ENCODE peak calls at places on chromosomes 13 and 19, in eight cellular contexts. L is IMR-90, C is heart left ventricle, G is A549, M is body of pancreas, E is breast epithelium, A is tibial nerve, B is right lobe of liver. O is an unnamed sample.

GRCh38 chr13:45167611-45168554 is 33.0 kb downstream of the KCTD4 start:
- DNase-seq in L (no peak), C (no peak), G (peak), M (peak), E (peak), A (no peak), B (peak), O (no peak)

GRCh38 chr19:55482128-55482961 is 2.6 kb upstream of the NAT14 start:
- DNase-seq in L (no peak), C (no peak), G (no peak), M (no peak), E (no peak), A (no peak), B (no peak), O (no peak)

GRCh38 chr19:50003810-50004419 is 21.3 kb downstream of the VRK3 start:
- DNase-seq in L (peak), C (no peak), G (peak), M (peak), E (no peak), A (peak), B (no peak), O (no peak)

GRCh38 chr13:23681253-23681652 is 111.0 kb downstream of the TNFRSF19 start:
- DNase-seq in L (peak), C (no peak), G (no peak), M (no peak), E (no peak), A (no peak), B (no peak), O (no peak)

GRCh38 chr19:45716314-45717130 is 14.2 kb downstream of the FBXO46 start:
- DNase-seq in L (no peak), C (no peak), G (peak), M (peak), E (peak), A (peak), B (no peak), O (peak)

GRCh38 chr13:65095118-65095517 is 2135.0 kb downstream of the PCDH9 start:
- DNase-seq in L (no peak), C (no peak), G (no peak), M (no peak), E (no peak), A (no peak), B (no peak), O (no peak)

GRCh38 chr13:33744589-33745369 is 73.2 kb upstream of the RFC3 start:
- DNase-seq in L (no peak), C (no peak), G (no peak), M (peak), E (no peak), A (no peak), B (no peak), O (peak)

GRCh38 chr19:48292798-48293197 is 22.9 kb downstream of the ZNF114 start:
- DNase-seq in L (peak), C (no peak), G (peak), M (no peak), E (no peak), A (no peak), B (no peak), O (no peak)

GRCh38 chr19:10544753-10545251 is 1.1 kb downstream of the ATG4D start:
- DNase-seq in L (no peak), C (no peak), G (no peak), M (peak), E (no peak), A (no peak), B (no peak), O (no peak)

GRCh38 chr13:84121456-84121855 is 239.2 kb upstream of the SLITRK1 start:
- DNase-seq in L (no peak), C (no peak), G (no peak), M (no peak), E (no peak), A (no peak), B (no peak), O (no peak)

GRCh38 chr19:35555301-35556005 is 8.0 kb downstream of the ATP4A start:
- DNase-seq in L (peak), C (no peak), G (peak), M (peak), E (no peak), A (no peak), B (no peak), O (no peak)

GRCh38 chr13:27966641-27967202 is 2.4 kb downstream of the CDX2 start:
- DNase-seq in L (no peak), C (no peak), G (no peak), M (no peak), E (no peak), A (no peak), B (no peak), O (no peak)

GRCh38 chr19:49326165-49326704 is 1.2 kb upstream of the SLC6A16 start:
- DNase-seq in L (no peak), C (no peak), G (no peak), M (no peak), E (no peak), A (no peak), B (no peak), O (no peak)

GRCh38 chr13:60080871-60081270 is 82.9 kb downstream of the DIAPH3 start:
- DNase-seq in L (no peak), C (no peak), G (no peak), M (no peak), E (no peak), A (no peak), B (no peak), O (no peak)

GRCh38 chr19:34794289-34794960 is 21.4 kb upstream of the ZNF599 start:
- DNase-seq in L (no peak), C (no peak), G (no peak), M (no peak), E (no peak), A (no peak), B (no peak), O (no peak)

DNA sequence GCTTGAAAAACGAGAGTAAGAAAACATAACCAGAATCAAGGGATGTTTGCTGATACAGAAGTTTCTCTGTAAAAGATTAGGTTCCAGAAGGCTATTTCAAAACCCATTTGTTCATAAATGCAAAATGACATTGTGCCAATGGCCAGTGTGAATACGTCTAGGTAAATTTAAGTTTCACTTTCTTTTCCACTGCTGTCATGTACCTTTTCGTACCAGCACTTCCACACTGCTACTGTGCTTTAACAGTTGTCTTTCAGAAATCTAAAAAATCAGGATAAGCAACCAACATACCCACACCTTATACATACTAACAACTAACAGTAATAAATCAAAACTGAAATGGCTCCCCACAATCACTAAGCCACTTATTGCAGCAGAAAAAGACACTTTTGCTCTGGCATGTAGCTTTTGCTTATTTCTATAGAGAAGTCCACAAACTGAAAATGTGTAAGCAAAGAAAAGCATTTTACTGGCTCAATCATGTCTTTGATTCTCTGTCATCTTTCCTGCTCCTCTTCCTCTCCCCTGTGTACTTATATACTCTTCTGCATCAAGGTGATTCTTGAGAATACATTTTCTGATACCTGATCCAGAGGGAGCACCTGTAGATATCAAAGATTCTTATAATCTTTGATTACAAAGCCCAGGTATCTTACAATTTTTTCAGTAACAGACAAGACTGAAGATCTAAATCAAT is 34.3 kb downstream of the ELF1 start:
- DNase-seq in L (no peak), C (no peak), G (no peak), M (no peak), E (no peak), A (no peak), B (no peak), O (no peak)
- TF ChIP-seq POLR2A in L (no peak), C (no peak), G (no peak), M (no peak), E (no peak), A (no peak), B (no peak), O (no peak)

DNA sequence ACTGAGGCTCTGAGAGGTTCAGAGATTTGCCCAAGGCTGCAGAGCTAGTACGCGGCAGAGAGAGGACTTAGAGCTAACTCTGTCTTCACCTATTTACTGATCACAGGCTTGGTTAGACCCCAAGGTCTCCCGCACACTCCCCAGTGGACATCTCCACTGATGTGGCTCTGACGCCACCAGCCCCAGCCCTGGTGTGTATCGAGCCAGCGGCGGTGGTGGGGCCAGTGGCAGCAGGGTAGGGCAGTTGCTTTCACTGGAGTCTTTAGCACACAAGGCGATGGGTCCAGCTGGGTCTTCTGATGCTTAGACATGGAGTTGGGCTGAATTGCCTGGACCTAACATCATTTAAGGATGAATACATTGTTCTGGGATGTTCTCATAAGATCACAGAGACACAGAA is 85.4 kb downstream of the ANKRD10 start:
- DNase-seq in L (no peak), C (no peak), G (no peak), M (no peak), E (no peak), A (no peak), B (no peak), O (no peak)
- TF ChIP-seq POLR2A in L (no peak), C (no peak), G (no peak), M (no peak), E (no peak), A (no peak), B (no peak), O (no peak)

GRCh38 chr19:2047076-2047448 is 4.0 kb downstream of the MKNK2 start:
- DNase-seq in L (no peak), C (no peak), G (no peak), M (no peak), E (no peak), A (no peak), B (no peak), O (no peak)

GRCh38 chr19:2043864-2044708 is 7.0 kb downstream of the MKNK2 start:
- DNase-seq in L (no peak), C (no peak), G (no peak), M (peak), E (no peak), A (no peak), B (peak), O (no peak)

GRCh38 chr19:2044709-2045500 is 6.1 kb downstream of the MKNK2 start:
- DNase-seq in L (no peak), C (no peak), G (no peak), M (peak), E (no peak), A (no peak), B (no peak), O (no peak)

GRCh38 chr19:2046046-2046907 is 4.8 kb downstream of the MKNK2 start:
- DNase-seq in L (no peak), C (no peak), G (no peak), M (peak), E (no peak), A (no peak), B (no peak), O (no peak)

GRCh38 chr19:2045501-2046045 is 5.5 kb downstream of the MKNK2 start:
- DNase-seq in L (no peak), C (no peak), G (no peak), M (peak), E (no peak), A (no peak), B (no peak), O (no peak)
- TF ChIP-seq POLR2A in L (no peak), C (no peak), G (no peak), M (peak), E (no peak), A (no peak), B (no peak), O (no peak)

GRCh38 chr19:33298146-33298911 is 4.0 kb downstream of the CEBPA start:
- DNase-seq in L (no peak), C (peak), G (no peak), M (no peak), E (peak), A (no peak), B (peak), O (no peak)

GRCh38 chr19:33301011-33301899 is 1.1 kb downstream of the CEBPA start:
- DNase-seq in L (no peak), C (peak), G (peak), M (peak), E (peak), A (no peak), B (peak), O (no peak)

GRCh38 chr19:33301900-33302174 is 497 bp downstream of the CEBPA start:
- DNase-seq in L (no peak), C (no peak), G (no peak), M (peak), E (no peak), A (no peak), B (peak), O (no peak)

GRCh38 chr19:33299061-33299665 is 3.2 kb downstream of the CEBPA start:
- DNase-seq in L (no peak), C (peak), G (no peak), M (no peak), E (peak), A (no peak), B (peak), O (no peak)

DNA sequence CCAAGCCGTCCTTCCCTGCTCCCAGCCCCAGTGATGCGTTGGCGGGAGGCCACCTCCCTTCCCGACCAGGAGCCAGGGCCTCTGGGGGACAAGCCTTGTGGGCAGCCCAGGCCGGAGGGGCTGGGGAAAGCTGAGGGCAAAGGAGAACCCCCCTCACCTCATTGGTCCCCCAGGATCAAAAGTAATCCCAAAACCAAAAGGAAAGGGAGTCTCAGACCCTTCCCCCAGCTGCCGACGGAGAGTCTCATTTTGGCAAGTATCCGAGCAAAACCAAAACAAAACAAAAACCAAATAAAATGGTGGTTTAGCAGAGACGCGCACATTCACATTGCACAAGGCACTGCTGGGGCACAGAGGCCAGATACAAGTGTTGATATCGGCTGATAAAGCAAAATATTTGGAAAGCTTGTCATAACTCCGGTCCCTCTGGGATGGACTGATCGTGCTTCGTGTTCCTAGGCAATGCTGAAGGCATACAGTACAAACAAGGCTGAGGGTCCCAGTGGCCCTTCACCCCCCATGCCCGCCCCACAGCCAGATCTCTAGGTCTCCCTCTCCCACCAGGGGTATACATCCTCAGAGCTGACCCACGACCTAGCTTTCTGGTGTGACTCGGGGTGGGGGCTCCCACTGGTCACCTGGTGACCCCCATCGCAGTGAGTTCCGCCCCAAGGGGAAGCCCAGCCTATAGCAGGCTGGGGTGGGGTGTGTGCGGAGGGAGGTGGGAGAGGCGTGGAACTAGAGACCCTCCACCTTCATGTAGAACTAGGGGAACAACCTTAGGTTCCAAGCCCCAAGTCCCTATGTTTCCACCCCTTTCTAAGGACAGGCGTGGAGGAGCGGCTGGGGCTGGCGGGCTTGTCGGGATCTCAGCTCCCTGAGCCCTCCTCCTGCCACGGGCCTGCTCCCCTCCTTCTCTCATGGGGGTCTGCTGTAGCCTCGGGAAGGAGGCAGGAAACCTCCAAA is 2.0 kb downstream of the CEBPA start:
- DNase-seq in L (no peak), C (peak), G (no peak), M (no peak), E (peak), A (no peak), B (peak), O (no peak)
- TF ChIP-seq POLR2A in L (no peak), C (no peak), G (no peak), M (no peak), E (no peak), A (no peak), B (no peak), O (no peak)

GRCh38 chr19:53555352-53555751 is 17.4 kb downstream of the ZNF331 start:
- DNase-seq in L (no peak), C (no peak), G (no peak), M (peak), E (no peak), A (no peak), B (no peak), O (no peak)

GRCh38 chr19:53553159-53553558 is 15.2 kb downstream of the ZNF331 start:
- DNase-seq in L (peak), C (no peak), G (no peak), M (no peak), E (no peak), A (no peak), B (no peak), O (no peak)

GRCh38 chr19:53553865-53554791 is 16.2 kb downstream of the ZNF331 start:
- DNase-seq in L (peak), C (peak), G (peak), M (peak), E (peak), A (peak), B (peak), O (peak)

GRCh38 chr19:53554804-53555203 is 16.9 kb downstream of the ZNF331 start:
- DNase-seq in L (no peak), C (no peak), G (no peak), M (peak), E (no peak), A (no peak), B (no peak), O (no peak)

DNA sequence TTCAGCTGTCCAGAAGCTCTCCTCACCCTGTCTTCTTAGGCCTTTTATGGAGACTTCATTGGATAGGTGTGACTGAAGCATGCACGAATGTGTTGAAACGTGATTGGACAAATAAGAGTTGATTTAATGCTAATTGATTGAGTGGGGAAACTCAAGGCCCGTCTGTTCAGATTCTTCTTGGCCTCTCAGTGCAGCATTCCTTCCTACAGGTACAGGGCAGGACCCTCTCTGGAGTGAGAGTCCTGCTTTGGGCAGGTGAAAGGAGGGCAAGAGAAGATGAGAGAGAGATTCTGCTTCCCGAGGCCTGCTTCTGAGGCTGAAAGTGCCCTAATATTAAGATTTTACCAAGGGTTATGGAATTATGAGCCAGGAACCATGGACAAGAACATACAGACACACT is 20.5 kb downstream of the ZNF331 start:
- DNase-seq in L (no peak), C (no peak), G (no peak), M (no peak), E (no peak), A (no peak), B (no peak), O (no peak)
- TF ChIP-seq POLR2A in L (peak), C (no peak), G (no peak), M (no peak), E (no peak), A (no peak), B (no peak), O (no peak)

O was measured in testis.